ENCODE peak calls at places on chromosomes 16 and 17, in nine cellular contexts. G is H1, M is progenitor cell of endocrine pancreas, L is ovary, F is GM20000, O is Calu3, T is endothelial cell, V is A549, X is spleen. R is an unnamed sample.

GRCh38 chr17:44932096-44932495 is 15.5 kb downstream of the KIF18B start:
- DNase-seq in L (no peak), T (no peak), G (no peak), O (no peak), F (no peak), V (no peak), X (peak), M (no peak), R (no peak)

GRCh38 chr17:42118545-42118944 is 2.6 kb downstream of the KAT2A start:
- DNase-seq in L (no peak), G (peak), F (peak), V (peak), T (peak), X (no peak), O (peak), M (no peak), R (no peak)

GRCh38 chr16:59179446-59180082 is 445.4 kb upstream of the GOT2 start:
- DNase-seq in M (no peak), V (peak), G (no peak), F (no peak), O (no peak), X (no peak), T (no peak), L (no peak), R (no peak)

GRCh38 chr17:57045868-57046671 is 39.0 kb upstream of the AKAP1 start:
- DNase-seq in T (no peak), O (no peak), X (peak), L (no peak), M (no peak), G (no peak), F (peak), V (no peak), R (no peak)

GRCh38 chr17:40157972-40158371 is 17.6 kb downstream of the CASC3 start:
- DNase-seq in F (no peak), X (no peak), V (no peak), G (no peak), T (no peak), M (no peak), O (no peak), L (no peak), R (no peak)

GRCh38 chr17:19384723-19385391 is 2.1 kb downstream of the MFAP4 start:
- DNase-seq in G (no peak), V (no peak), F (no peak), T (no peak), M (no peak), X (peak), O (no peak), L (peak), R (peak)

GRCh38 chr16:22788190-22788530 is 25.8 kb upstream of the HS3ST2 start:
- DNase-seq in L (no peak), G (no peak), T (no peak), O (no peak), M (no peak), F (no peak), V (no peak), X (no peak), R (no peak)

GRCh38 chr17:6721744-6722143 is 8.6 kb upstream of the SLC13A5 start:
- DNase-seq in M (no peak), F (no peak), O (no peak), X (no peak), G (no peak), T (no peak), V (no peak), L (no peak), R (no peak)

GRCh38 chr17:76740329-76741118 is 2.6 kb downstream of the MFSD11 start:
- DNase-seq in O (no peak), M (no peak), F (no peak), G (no peak), X (no peak), T (no peak), V (no peak), L (no peak), R (no peak)

GRCh38 chr16:27355610-27356009 is 41.8 kb downstream of the IL4R start:
- DNase-seq in G (peak), X (peak), T (peak), F (no peak), V (peak), M (no peak), L (no peak), O (peak), R (no peak)

GRCh38 chr17:63279498-63280230 is 166.4 kb downstream of the CYB561 start:
- DNase-seq in X (no peak), T (no peak), M (no peak), F (no peak), O (no peak), V (no peak), G (no peak), L (no peak), R (no peak)

GRCh38 chr16:29989111-29989858 is 6.1 kb downstream of the HIRIP3 start:
- DNase-seq in V (no peak), O (no peak), F (no peak), L (no peak), G (no peak), X (peak), T (no peak), M (no peak), R (no peak)

GRCh38 chr16:11133344-11133921 is 122.6 kb downstream of the SOCS1 start:
- DNase-seq in X (no peak), L (peak), G (no peak), M (no peak), V (no peak), T (no peak), O (peak), F (no peak), R (no peak)

GRCh38 chr16:29825145-29826044 is 5.1 kb downstream of the MVP start:
- DNase-seq in X (no peak), G (no peak), M (no peak), T (no peak), O (no peak), F (peak), L (peak), V (peak), R (no peak)

GRCh38 chr17:64492481-64493109 is 4.3 kb downstream of the POLG2 start:
- DNase-seq in X (no peak), T (no peak), G (no peak), L (no peak), O (no peak), M (no peak), V (peak), F (no peak), R (no peak)

GRCh38 chr16:78705694-78706093 is 606.2 kb downstream of the WWOX start:
- DNase-seq in O (no peak), F (peak), T (no peak), G (no peak), X (no peak), M (no peak), V (peak), L (no peak), R (no peak)

GRCh38 chr17:60640503-60640902 is 37.1 kb upstream of the BCAS3 start:
- DNase-seq in M (no peak), F (no peak), L (no peak), G (no peak), T (no peak), X (no peak), O (no peak), V (peak), R (no peak)
- TF ChIP-seq CTCF in M (peak), F (no peak), L (no peak), G (peak), T (peak), X (no peak), O (no peak), V (peak), R (no peak)

GRCh38 chr16:66508914-66509496 is 40.9 kb downstream of the TK2 start:
- DNase-seq in O (no peak), X (peak), V (no peak), T (no peak), F (no peak), L (peak), G (no peak), M (no peak), R (no peak)

GRCh38 chr16:66510298-66510697 is 39.6 kb downstream of the TK2 start:
- DNase-seq in V (no peak), L (peak), X (no peak), O (no peak), F (no peak), T (no peak), M (no peak), G (no peak), R (no peak)

GRCh38 chr16:66509576-66509975 is 40.3 kb downstream of the TK2 start:
- DNase-seq in L (peak), G (no peak), V (no peak), X (peak), T (no peak), M (no peak), F (no peak), O (no peak), R (no peak)

GRCh38 chr16:66508261-66508913 is 41.5 kb downstream of the TK2 start:
- DNase-seq in X (peak), T (no peak), F (no peak), G (no peak), L (peak), M (no peak), V (peak), O (peak), R (no peak)

GRCh38 chr16:66507731-66508239 is 42.1 kb downstream of the TK2 start:
- DNase-seq in X (no peak), L (peak), O (no peak), F (no peak), T (no peak), G (no peak), V (no peak), M (no peak), R (no peak)
- TF ChIP-seq CTCF in X (no peak), L (no peak), O (no peak), F (no peak), T (no peak), G (no peak), V (no peak), M (no peak), R (no peak)

GRCh38 chr16:4160663-4161436 is 44.6 kb upstream of the ADCY9 start:
- DNase-seq in V (no peak), O (no peak), L (no peak), T (no peak), F (no peak), M (no peak), G (no peak), X (no peak), R (no peak)
- TF ChIP-seq CTCF in V (no peak), O (no peak), L (no peak), T (no peak), F (no peak), M (no peak), G (peak), X (no peak), R (no peak)

GRCh38 chr17:80361495-80362220 is 53.3 kb upstream of the ENDOV start:
- DNase-seq in O (peak), X (peak), F (no peak), T (peak), V (peak), G (peak), M (no peak), L (no peak), R (no peak)
- TF ChIP-seq CTCF in O (peak), X (peak), F (peak), T (no peak), V (peak), G (peak), M (peak), L (peak), R (no peak)

GRCh38 chr17:73561066-73561465 is 83.2 kb downstream of the SDK2 start:
- DNase-seq in L (no peak), F (no peak), M (no peak), G (no peak), X (no peak), V (no peak), T (no peak), O (no peak), R (no peak)
- TF ChIP-seq CTCF in L (no peak), F (no peak), M (no peak), G (no peak), X (no peak), V (no peak), T (no peak), O (no peak), R (no peak)

GRCh38 chr17:79023886-79024771 is at the start of gene C1QTNF1:
- DNase-seq in V (peak), M (peak), L (peak), O (peak), X (peak), G (peak), T (peak), F (peak), R (no peak)
- TF ChIP-seq CTCF in V (no peak), M (peak), L (peak), O (peak), X (peak), G (peak), T (peak), F (no peak), R (no peak)

GRCh38 chr16:3495166-3495565 is at the start of gene C16orf90:
- DNase-seq in X (peak), F (no peak), L (no peak), O (no peak), V (no peak), M (no peak), G (no peak), T (no peak), R (no peak)
- TF ChIP-seq CTCF in X (no peak), F (no peak), L (no peak), O (no peak), V (no peak), M (no peak), G (no peak), T (no peak), R (no peak)

GRCh38 chr17:376936-377863 is 24.6 kb upstream of the RPH3AL start:
- DNase-seq in F (no peak), G (no peak), X (peak), T (no peak), V (peak), M (no peak), O (no peak), L (no peak), R (no peak)
- TF ChIP-seq CTCF in F (no peak), G (no peak), X (no peak), T (no peak), V (no peak), M (no peak), O (no peak), L (no peak), R (no peak)

DNA sequence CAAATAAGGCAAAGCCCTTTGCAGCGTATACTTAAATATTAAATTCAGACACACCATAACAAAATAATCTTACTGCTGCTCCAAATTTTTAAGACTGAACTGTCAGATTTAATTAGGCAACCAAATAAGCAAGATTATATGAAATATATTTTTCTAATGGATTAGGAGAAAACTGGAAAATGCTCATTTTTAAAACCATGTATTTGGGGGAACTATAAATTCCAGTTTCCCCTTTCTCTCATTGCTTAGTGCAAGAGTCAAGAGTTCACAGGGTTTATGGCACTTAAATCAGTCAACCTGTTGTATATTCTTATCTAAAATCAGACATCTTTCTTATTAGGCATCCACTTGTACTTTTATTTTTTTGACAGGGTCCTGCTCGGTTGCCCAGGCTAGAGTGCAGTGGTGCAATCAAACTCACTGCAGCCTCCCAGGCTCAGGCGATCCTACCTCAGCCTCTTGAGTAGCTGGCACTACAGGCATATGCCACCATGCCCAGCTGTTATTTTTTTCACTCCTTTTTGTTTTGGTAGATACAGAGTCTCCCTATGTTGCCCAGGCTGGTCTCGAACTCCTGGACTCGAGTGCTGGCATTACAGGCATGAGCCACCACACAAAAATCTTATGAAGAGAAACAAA is 2.1 kb upstream of the KANSL1 start:
- DNase-seq in L (no peak), F (no peak), V (no peak), T (no peak), M (no peak), X (no peak), O (no peak), G (no peak), R (no peak)
- TF ChIP-seq CTCF in L (no peak), F (no peak), V (no peak), T (peak), M (no peak), X (peak), O (peak), G (no peak), R (no peak)

GRCh38 chr17:4161179-4161559 is 18.2 kb downstream of the CYB5D2 start:
- DNase-seq in M (no peak), L (no peak), F (no peak), V (peak), X (no peak), G (no peak), O (peak), T (no peak), R (no peak)
- TF ChIP-seq CTCF in M (no peak), L (no peak), F (no peak), V (no peak), X (no peak), G (no peak), O (no peak), T (no peak), R (no peak)